ENCODE peak calls at places on chromosomes 6 and 20, in five cellular contexts. D, L, R, W and X are unnamed samples.

GRCh38 chr6:67886036-67886707 is 748.9 kb upstream of the ADGRB3 start:
- DNase-seq in D (no peak), L (no peak), R (no peak), W (no peak), X (no peak)

GRCh38 chr6:38034269-38034914 is 214.9 kb downstream of the ZFAND3 start:
- DNase-seq in D (peak; percentile 17), L (no peak), R (no peak), W (no peak), X (peak; percentile 49)

GRCh38 chr6:129621252-129621651 is 88.7 kb downstream of the ARHGAP18 start:
- DNase-seq in D (no peak), L (no peak), R (no peak), W (peak; percentile 24), X (no peak)

GRCh38 chr20:5056801-5057599 is 55.7 kb upstream of the SLC23A2 start:
- DNase-seq in D (no peak), L (no peak), R (no peak), W (no peak), X (peak; percentile 50)

GRCh38 chr6:34132486-34133185 is 13.3 kb downstream of the GRM4 start:
- DNase-seq in D (peak; percentile 90), L (no peak), R (peak; percentile 79), W (peak; percentile 39), X (peak; percentile 36)

GRCh38 chr6:1949533-1949932 is 295.9 kb downstream of the GMDS start:
- DNase-seq in D (no peak), L (no peak), R (no peak), W (no peak), X (no peak)

GRCh38 chr6:108566406-108566805 is 5.7 kb downstream of the FOXO3 start:
- DNase-seq in D (no peak), L (no peak), R (no peak), W (no peak), X (no peak)

GRCh38 chr20:35503281-35503680 is 26.2 kb downstream of the C20orf173 start:
- DNase-seq in D (no peak), L (no peak), R (no peak), W (no peak), X (no peak)

GRCh38 chr20:34546751-34547181 is 11.8 kb upstream of the MAP1LC3A start:
- DNase-seq in D (no peak), L (no peak), R (no peak), W (no peak), X (no peak)

GRCh38 chr20:35387334-35387733 is 24.4 kb downstream of the UQCC1 start:
- DNase-seq in D (no peak), L (no peak), R (no peak), W (no peak), X (peak; percentile 88)

GRCh38 chr6:36613200-36613995 is 19.2 kb downstream of the SRSF3 start:
- DNase-seq in D (no peak), L (no peak), R (no peak), W (no peak), X (no peak)

GRCh38 chr6:149235130-149235561 is 82.4 kb upstream of the TAB2 start:
- DNase-seq in D (no peak), L (no peak), R (no peak), W (peak; percentile 35), X (peak; percentile 97)

GRCh38 chr20:8589956-8590355 is 457.9 kb downstream of the PLCB1 start:
- DNase-seq in D (no peak), L (no peak), R (no peak), W (no peak), X (no peak)

GRCh38 chr6:166460473-166461437 is 78.0 kb upstream of the MPC1 start:
- DNase-seq in D (no peak), L (peak; percentile 7), R (no peak), W (peak; percentile 80), X (no peak)

GRCh38 chr20:36467076-36467999 is 74.0 kb upstream of the MYL9 start:
- DNase-seq in D (no peak), L (no peak), R (no peak), W (peak; percentile 79), X (peak; percentile 66)

GRCh38 chr6:151240861-151241642 is 1.3 kb downstream of the AKAP12 start:
- DNase-seq in D (peak; percentile 75), L (no peak), R (no peak), W (peak; percentile 59), X (peak; percentile 56)

GRCh38 chr6:69693749-69694148 is 103.1 kb downstream of the LMBRD1 start:
- DNase-seq in D (no peak), L (no peak), R (no peak), W (no peak), X (peak; percentile 32)

GRCh38 chr6:137883400-137883888 is 16.4 kb downstream of the TNFAIP3 start:
- DNase-seq in D (no peak), L (no peak), R (no peak), W (no peak), X (no peak)

GRCh38 chr20:2874456-2874855 is 1.2 kb downstream of the PTPRA start:
- DNase-seq in D (peak; percentile 20), L (no peak), R (no peak), W (no peak), X (no peak)

GRCh38 chr20:58549681-58550542 is 34.7 kb upstream of the APCDD1L start:
- DNase-seq in D (no peak), L (no peak), R (peak; percentile 37), W (no peak), X (no peak)

GRCh38 chr20:45833883-45834796 is 541 bp downstream of the SNX21 start:
- DNase-seq in D (peak; percentile 85), L (no peak), R (peak; percentile 83), W (peak; percentile 63), X (peak; percentile 64)

GRCh38 chr6:100880149-100880900 is 804 bp downstream of the ASCC3 start:
- DNase-seq in D (no peak), L (no peak), R (no peak), W (no peak), X (peak; percentile 19)

GRCh38 chr6:109458774-109459531 is 3.4 kb upstream of the MICAL1 start:
- DNase-seq in D (peak; percentile 53), L (no peak), R (no peak), W (no peak), X (peak; percentile 42)

GRCh38 chr6:38603966-38604365 is 35.8 kb downstream of the BTBD9 start:
- DNase-seq in D (no peak), L (no peak), R (no peak), W (no peak), X (peak; percentile 7)

GRCh38 chr6:138514860-138515540 is 15.7 kb upstream of the NHSL1 start:
- DNase-seq in D (peak; percentile 11), L (no peak), R (no peak), W (no peak), X (no peak)

GRCh38 chr6:66772785-66773184 is 1065.8 kb upstream of the EYS start:
- DNase-seq in D (no peak), L (no peak), R (no peak), W (peak; percentile 46), X (peak; percentile 15)

GRCh38 chr6:42571611-42572342 is 7.9 kb downstream of the UBR2 start:
- DNase-seq in D (no peak), L (no peak), R (no peak), W (no peak), X (peak; percentile 25)

GRCh38 chr6:126253421-126253820 is 86.5 kb upstream of the CENPW start:
- DNase-seq in D (no peak), L (no peak), R (no peak), W (no peak), X (peak; percentile 25)

GRCh38 chr20:38143238-38143645 is 21.8 kb downstream of the TGM2 start:
- DNase-seq in D (no peak), L (no peak), R (no peak), W (no peak), X (no peak)